ENCODE peak calls at places on chromosomes 7 and 10, in seven cellular contexts. R, I, E, G, K, X and J are unnamed samples.

GRCh38 chr7:81680120-81680519 is 89.7 kb downstream of the HGF start:
- DNase-seq in I (no peak), R (no peak), E (no peak), G (no peak), X (no peak), K (no peak), J (no peak)

GRCh38 chr7:7996568-7996967 is 28.0 kb downstream of the GLCCI1 start:
- DNase-seq in X (no peak), E (no peak), I (no peak), R (no peak), K (no peak), G (peak), J (no peak)

GRCh38 chr10:79014796-79015195 is 54.0 kb upstream of the ZMIZ1 start:
- DNase-seq in G (no peak), X (no peak), E (no peak), K (no peak), I (no peak), R (no peak), J (no peak)

GRCh38 chr10:97713351-97713827 is at the start of gene MARVELD1:
- DNase-seq in E (peak), X (peak), R (peak), G (peak), I (no peak), K (peak), J (peak)

GRCh38 chr7:16178585-16178984 is 242.8 kb downstream of the CRPPA start:
- DNase-seq in I (no peak), R (no peak), X (no peak), K (no peak), G (no peak), E (no peak), J (no peak)

GRCh38 chr10:72009062-72009429 is 44.9 kb downstream of the CHST3 start:
- DNase-seq in X (no peak), K (no peak), R (no peak), I (no peak), G (peak), E (no peak), J (no peak)

GRCh38 chr7:82050134-82050533 is 280.3 kb upstream of the HGF start:
- DNase-seq in I (no peak), K (peak), R (no peak), G (peak), X (no peak), E (no peak), J (no peak)

GRCh38 chr10:79490400-79491081 is 21.8 kb upstream of the EIF5AL1 start:
- DNase-seq in K (peak), R (no peak), I (no peak), X (no peak), G (peak), E (no peak), J (no peak)

GRCh38 chr10:89563861-89564478 is 28.6 kb upstream of the SLC16A12 start:
- DNase-seq in X (peak), R (no peak), K (peak), G (peak), I (no peak), E (no peak), J (no peak)

GRCh38 chr7:28802450-28802849 is 155.7 kb downstream of the TRIL start:
- DNase-seq in E (no peak), I (no peak), K (no peak), R (no peak), G (peak), X (no peak), J (no peak)

GRCh38 chr7:38682602-38683001 is 51.4 kb upstream of the AMPH start:
- DNase-seq in R (no peak), E (no peak), K (no peak), I (no peak), G (no peak), X (no peak), J (no peak)

GRCh38 chr10:314871-315270 is 179.6 kb downstream of the ZMYND11 start:
- DNase-seq in I (no peak), E (no peak), G (no peak), X (no peak), K (peak), R (no peak), J (no peak)

GRCh38 chr10:69407621-69408301 is 9.0 kb downstream of the TACR2 start:
- DNase-seq in E (peak), G (no peak), K (no peak), X (no peak), R (no peak), I (no peak), J (no peak)

GRCh38 chr10:34078798-34079470 is 736.2 kb downstream of the PARD3 start:
- DNase-seq in K (no peak), G (peak), R (no peak), I (no peak), E (no peak), X (no peak), J (no peak)